ENCODE peak calls at places on chromosomes 7 and 10, in five cellular contexts. F is uterus; V is left ventricle myocardium inferior; B is CD8-positive, alpha-beta memory T cell; P is mucosa of descending colon. L is an unnamed sample. For H3K4me1, the result is how much of the 10 kb centered on the place peaks cover.

GRCh38 chr7:29140873-29141468 is 5.4 kb downstream of the CPVL start:
- DNase-seq in F (no peak), V (no peak), B (no peak), P (no peak), L (peak)

GRCh38 chr7:140261522-140261921 is 84.7 kb upstream of the KDM7A start:
- DNase-seq in F (no peak), V (no peak), B (no peak), P (no peak), L (no peak)

GRCh38 chr10:27504897-27505457 is 873 bp downstream of the RAB18 start:
- DNase-seq in F (no peak), V (no peak), B (no peak), P (no peak), L (no peak)

GRCh38 chr10:42691361-42692120 is 53.2 kb upstream of the ZNF33B start:
- DNase-seq in F (no peak), V (no peak), B (no peak), P (no peak), L (no peak)

GRCh38 chr7:8305104-8305503 is 43.1 kb upstream of the ICA1 start:
- DNase-seq in F (no peak), V (no peak), B (no peak), P (no peak), L (no peak)

GRCh38 chr7:85019778-85020177 is 167.1 kb downstream of the SEMA3D start:
- DNase-seq in F (no peak), V (no peak), B (no peak), P (no peak), L (no peak)

GRCh38 chr10:18649364-18649959 is 1.9 kb downstream of the NSUN6 start:
- DNase-seq in F (no peak), V (no peak), B (no peak), P (no peak), L (no peak)

GRCh38 chr7:96861-97260 is 95.5 kb upstream of the FAM20C start:
- DNase-seq in F (no peak), V (no peak), B (no peak), P (no peak), L (no peak)

GRCh38 chr10:44471410-44471809 is 86.5 kb upstream of the CXCL12 start:
- DNase-seq in F (no peak), V (no peak), B (no peak), P (no peak), L (no peak)

GRCh38 chr7:108239501-108240225 is 109.5 kb upstream of the LAMB4 start:
- DNase-seq in F (no peak), V (no peak), B (no peak), P (no peak), L (no peak)

GRCh38 chr10:96304241-96304640 is at the start of gene DNTT:
- DNase-seq in F (no peak), V (no peak), B (no peak), P (no peak), L (no peak)

GRCh38 chr10:22719406-22720042 is 5.1 kb upstream of the PIP4K2A start:
- DNase-seq in F (no peak), V (no peak), B (no peak), P (no peak), L (no peak)

GRCh38 chr10:77036993-77037734 is 600.4 kb downstream of the KCNMA1 start:
- DNase-seq in F (no peak), V (no peak), B (no peak), P (no peak), L (no peak)

GRCh38 chr10:17644485-17644964 is 574 bp downstream of the STAM start:
- DNase-seq in F (peak), V (no peak), B (no peak), P (no peak), L (peak)

GRCh38 chr10:101394522-101395133 is 40.7 kb downstream of the BTRC start:
- DNase-seq in F (no peak), V (no peak), B (no peak), P (no peak), L (no peak)

GRCh38 chr7:30923009-30923773 is 11.5 kb downstream of the AQP1 start:
- DNase-seq in F (peak), V (peak), B (peak), P (peak), L (peak)

GRCh38 chr7:68892211-68892610 is 706.1 kb upstream of the AUTS2 start:
- DNase-seq in F (no peak), V (no peak), B (no peak), P (no peak), L (no peak)

GRCh38 chr7:27161214-27161720 is 4.1 kb downstream of the HOXA9 start:
- DNase-seq in F (peak), V (peak), B (no peak), P (peak), L (no peak)

GRCh38 chr7:156675721-156676120 is 35.1 kb downstream of the RNF32 start:
- DNase-seq in F (no peak), V (no peak), B (no peak), P (no peak), L (no peak)

GRCh38 chr7:23597908-23598224 is 684 bp downstream of the CCDC126 start:
- DNase-seq in F (no peak), V (no peak), B (no peak), P (no peak), L (no peak)

GRCh38 chr7:2873686-2874551 is 29.8 kb upstream of the GNA12 start:
- DNase-seq in F (no peak), V (no peak), B (no peak), P (no peak), L (no peak)

GRCh38 chr10:75358835-75359421 is 42.6 kb downstream of the ZNF503 start:
- DNase-seq in F (no peak), V (no peak), B (no peak), P (no peak), L (no peak)

GRCh38 chr7:41107938-41108448 is 594.9 kb downstream of the INHBA start:
- DNase-seq in F (no peak), V (no peak), B (no peak), P (no peak), L (no peak)

GRCh38 chr10:44399478-44400451 is 14.9 kb upstream of the CXCL12 start:
- DNase-seq in F (no peak), V (no peak), B (no peak), P (no peak), L (no peak)

GRCh38 chr7:105675873-105676484 is 94.7 kb upstream of the EFCAB10 start:
- DNase-seq in F (no peak), V (peak), B (peak), P (peak), L (no peak)

GRCh38 chr10:5943536-5943935 is 33.8 kb downstream of the IL15RA start:
- DNase-seq in F (peak), V (peak), B (no peak), P (peak), L (peak)

GRCh38 chr7:150948791-150949251 is 29.3 kb downstream of the KCNH2 start:
- DNase-seq in F (no peak), V (peak), B (peak), P (peak), L (no peak)

GRCh38 chr7:14000247-14000646 is 10.8 kb upstream of the ETV1 start:
- DNase-seq in F (no peak), V (no peak), B (no peak), P (no peak), L (no peak)

GRCh38 chr7:122965306-122965705 is 30.2 kb downstream of the TAS2R16 start:
- DNase-seq in F (no peak), V (no peak), B (no peak), P (no peak), L (no peak)

GRCh38 chr7:33722383-33723096 is 182.8 kb upstream of the BMPER start:
- DNase-seq in F (no peak), V (no peak), B (no peak), P (no peak), L (peak)

GRCh38 chr10:118047363-118047719 is 600 bp upstream of the RAB11FIP2 start:
- DNase-seq in F (peak), V (peak), B (no peak), P (peak), L (peak)

GRCh38 chr7:101172005-101172853 is 6.9 kb upstream of the VGF start:
- DNase-seq in F (no peak), V (no peak), B (no peak), P (no peak), L (no peak)

GRCh38 chr7:18927134-18927533 is 190.3 kb downstream of the TWIST1 start:
- DNase-seq in F (no peak), V (no peak), B (no peak), P (no peak), L (no peak)

GRCh38 chr7:96992624-96993452 is 12.5 kb upstream of the DLX6 start:
- DNase-seq in F (no peak), V (no peak), B (no peak), P (no peak), L (no peak)

GRCh38 chr7:131501930-131502685 is 54.3 kb downstream of the PODXL start:
- DNase-seq in F (no peak), V (no peak), B (no peak), P (no peak), L (no peak)

GRCh38 chr7:2480071-2480410 is 3.8 kb upstream of the GRIFIN start:
- DNase-seq in F (no peak), V (no peak), B (no peak), P (no peak), L (no peak)

GRCh38 chr10:97464226-97464625 is 18.3 kb downstream of the ZDHHC16 start:
- DNase-seq in F (no peak), V (no peak), B (no peak), P (no peak), L (no peak)

GRCh38 chr7:18257711-18258110 is 230.1 kb upstream of the PRPS1L1 start:
- DNase-seq in F (peak), V (no peak), B (no peak), P (no peak), L (no peak)

GRCh38 chr10:28532223-28532508 is 752 bp upstream of the WAC start:
- DNase-seq in F (no peak), V (no peak), B (no peak), P (no peak), L (peak)

GRCh38 chr7:4694653-4695335 is 12.7 kb downstream of the FOXK1 start:
- DNase-seq in F (peak), V (peak), B (no peak), P (no peak), L (peak)
- H3K4me1 ChIP-seq in F (under half), V (half or more), B (under half), P (under half), L (half or more)

DNA sequence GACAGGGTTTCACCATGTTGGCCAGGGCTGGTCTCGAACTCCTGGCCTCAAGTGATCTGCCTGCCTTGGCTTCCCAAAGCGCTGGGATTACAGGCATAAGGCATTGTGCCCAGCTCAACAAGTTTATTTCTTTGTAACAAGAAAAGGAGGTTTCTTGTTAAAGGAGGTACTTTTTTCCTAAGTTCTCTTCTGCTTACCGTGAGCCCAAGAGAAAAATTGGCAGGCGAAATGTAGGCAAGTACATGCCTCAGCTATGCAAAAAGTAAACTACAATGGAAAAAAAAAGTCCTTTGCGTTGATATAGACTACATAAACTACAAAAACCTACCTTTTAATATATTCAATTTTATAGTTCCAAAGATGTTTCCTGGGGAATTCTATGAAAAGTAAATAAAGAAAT is 122.6 kb downstream of the DKK1 start:
- DNase-seq in F (no peak), V (no peak), B (no peak), P (no peak), L (no peak)
- H3K4me1 ChIP-seq in F (under half), V (under half), B (under half), P (under half), L (under half)

DNA sequence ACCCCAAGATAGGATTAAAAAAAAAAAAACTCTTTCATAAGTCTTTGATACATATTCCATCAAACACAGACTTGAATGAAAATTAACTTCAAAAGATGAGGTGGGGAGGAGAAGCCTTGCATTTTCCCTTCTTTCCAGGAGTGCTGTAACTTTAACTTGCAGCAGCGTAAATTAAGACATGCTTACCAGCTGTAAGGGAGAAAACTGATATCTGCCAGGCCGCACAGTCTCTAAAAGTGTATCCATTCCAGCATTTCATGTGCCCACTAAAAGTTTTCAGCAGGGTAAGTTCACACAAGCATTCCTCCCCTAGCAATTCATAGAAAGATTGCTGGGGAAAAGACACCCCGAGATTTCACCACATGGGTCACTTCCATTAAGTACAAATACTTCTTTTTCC is 4.7 kb downstream of the CTBP2 start:
- DNase-seq in F (no peak), V (no peak), B (no peak), P (no peak), L (no peak)
- H3K4me1 ChIP-seq in F (under half), V (half or more), B (under half), P (under half), L (half or more)

GRCh38 chr10:95291634-95292039 is 834 bp upstream of the PDLIM1 start:
- DNase-seq in F (no peak), V (no peak), B (no peak), P (no peak), L (no peak)
- H3K4me1 ChIP-seq in F (under half), V (half or more), B (under half), P (under half), L (under half)

GRCh38 chr10:50513956-50514355 is 109.8 kb downstream of the SGMS1 start:
- DNase-seq in F (no peak), V (no peak), B (no peak), P (no peak), L (no peak)

GRCh38 chr10:50511512-50512213 is 112.1 kb downstream of the SGMS1 start:
- DNase-seq in F (no peak), V (no peak), B (no peak), P (no peak), L (no peak)

GRCh38 chr10:50512214-50512595 is 111.6 kb downstream of the SGMS1 start:
- DNase-seq in F (no peak), V (no peak), B (no peak), P (no peak), L (no peak)

GRCh38 chr10:50510517-50511473 is 113.0 kb downstream of the SGMS1 start:
- DNase-seq in F (no peak), V (no peak), B (no peak), P (no peak), L (no peak)

GRCh38 chr10:50512743-50513416 is 110.9 kb downstream of the SGMS1 start:
- DNase-seq in F (no peak), V (no peak), B (peak), P (no peak), L (no peak)
- H3K4me1 ChIP-seq in F (under half), V (half or more), B (under half), P (under half), L (under half)

GRCh38 chr7:80253237-80253636 is 118.6 kb downstream of the GNAI1 start:
- DNase-seq in F (no peak), V (no peak), B (no peak), P (no peak), L (no peak)
- H3K4me1 ChIP-seq in F (under half), V (under half), B (under half), P (under half), L (under half)

DNA sequence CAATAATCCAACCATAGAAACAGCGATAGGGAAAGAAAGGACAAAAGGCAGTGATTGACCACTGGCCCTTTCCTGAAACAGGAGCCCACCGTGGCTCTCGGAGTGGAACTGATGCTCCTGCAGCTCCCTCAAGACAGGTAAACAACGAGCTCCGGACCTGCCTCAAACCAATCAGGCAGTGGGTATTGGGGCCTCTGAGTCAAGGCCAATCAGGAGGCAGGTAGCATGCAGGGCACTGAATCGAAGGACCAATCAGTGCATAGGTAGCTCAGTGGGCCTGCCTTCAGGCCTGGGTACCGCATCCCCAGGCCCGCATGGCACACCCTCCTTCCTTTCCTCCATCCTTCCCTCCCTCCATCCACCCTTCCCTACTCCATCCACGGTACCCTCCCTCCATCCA is 425.1 kb upstream of the MGMT start:
- DNase-seq in F (no peak), V (no peak), B (no peak), P (no peak), L (no peak)
- H3K4me1 ChIP-seq in F (under half), V (under half), B (under half), P (under half), L (under half)

GRCh38 chr7:129947001-129947400 is 5.8 kb downstream of the UBE2H start:
- DNase-seq in F (no peak), V (no peak), B (no peak), P (no peak), L (no peak)
- H3K4me1 ChIP-seq in F (under half), V (half or more), B (under half), P (under half), L (under half)

GRCh38 chr10:21095073-21095472 is 198.0 kb upstream of the NEBL start:
- DNase-seq in F (no peak), V (no peak), B (no peak), P (no peak), L (no peak)
- H3K4me1 ChIP-seq in F (under half), V (under half), B (under half), P (under half), L (under half)